ENCODE peak calls at places on chromosomes 16 and 17, in four cellular contexts. One of them, this sample, is unnamed.

GRCh38 chr17:44219636-44220210 is at the start of gene UBTF:
- DNase-seq in Panc1: no peak
- DNase-seq in HCT116: no peak
- DNase-seq in breast epithelium: peak; percentile 43
- DNase-seq in this sample: no peak

GRCh38 chr17:47184671-47185070 is 4.4 kb downstream of the CDC27 start:
- DNase-seq in Panc1: no peak
- DNase-seq in HCT116: no peak
- DNase-seq in breast epithelium: no peak
- DNase-seq in this sample: no peak

GRCh38 chr17:34917381-34917780 is 43.9 kb downstream of the CCT6B start:
- DNase-seq in Panc1: no peak
- DNase-seq in HCT116: no peak
- DNase-seq in breast epithelium: peak; percentile 54
- DNase-seq in this sample: no peak

GRCh38 chr17:83098241-83099085 is 19.1 kb downstream of the METRNL start:
- DNase-seq in Panc1: no peak
- DNase-seq in HCT116: no peak
- DNase-seq in breast epithelium: no peak
- DNase-seq in this sample: no peak

GRCh38 chr16:352547-353403 is at the start of gene AXIN1:
- DNase-seq in Panc1: peak; percentile 39
- DNase-seq in HCT116: peak; percentile 81
- DNase-seq in breast epithelium: peak; percentile 100
- DNase-seq in this sample: peak; percentile 86

GRCh38 chr16:89687092-89687940 is 827 bp downstream of the CDK10 start:
- DNase-seq in Panc1: no peak
- DNase-seq in HCT116: no peak
- DNase-seq in breast epithelium: no peak
- DNase-seq in this sample: no peak

GRCh38 chr17:66466933-66467367 is 164.5 kb downstream of the PRKCA start:
- DNase-seq in Panc1: peak; percentile 93
- DNase-seq in HCT116: peak; percentile 92
- DNase-seq in breast epithelium: no peak
- DNase-seq in this sample: no peak

GRCh38 chr17:34486781-34487180 is 92.6 kb upstream of the TMEM132E start:
- DNase-seq in Panc1: no peak
- DNase-seq in HCT116: no peak
- DNase-seq in breast epithelium: no peak
- DNase-seq in this sample: no peak

GRCh38 chr17:16281351-16281750 is 64.3 kb downstream of the PIGL start:
- DNase-seq in Panc1: no peak
- DNase-seq in HCT116: no peak
- DNase-seq in breast epithelium: no peak
- DNase-seq in this sample: no peak

GRCh38 chr16:26050489-26050888 is 358.7 kb downstream of the HS3ST4 start:
- DNase-seq in Panc1: no peak
- DNase-seq in HCT116: no peak
- DNase-seq in breast epithelium: no peak
- DNase-seq in this sample: no peak

GRCh38 chr17:61551255-61551742 is 39.7 kb downstream of the NACA2 start:
- DNase-seq in Panc1: no peak
- DNase-seq in HCT116: peak; percentile 59
- DNase-seq in breast epithelium: no peak
- DNase-seq in this sample: no peak

GRCh38 chr17:66468241-66469087 is 166.1 kb downstream of the PRKCA start:
- DNase-seq in Panc1: no peak
- DNase-seq in HCT116: no peak
- DNase-seq in breast epithelium: no peak
- DNase-seq in this sample: no peak

GRCh38 chr16:30761427-30761927 is 385 bp downstream of the CFAP119 start:
- DNase-seq in Panc1: no peak
- DNase-seq in HCT116: no peak
- DNase-seq in breast epithelium: no peak
- DNase-seq in this sample: peak; percentile 58

GRCh38 chr17:67601897-67602296 is 115.8 kb upstream of the NOL11 start:
- DNase-seq in Panc1: no peak
- DNase-seq in HCT116: no peak
- DNase-seq in breast epithelium: no peak
- DNase-seq in this sample: no peak

GRCh38 chr17:45302649-45303173 is 14.1 kb downstream of the MAP3K14 start:
- DNase-seq in Panc1: no peak
- DNase-seq in HCT116: no peak
- DNase-seq in breast epithelium: no peak
- DNase-seq in this sample: no peak

GRCh38 chr17:59221159-59221847 is 992 bp downstream of the GDPD1 start:
- DNase-seq in Panc1: no peak
- DNase-seq in HCT116: no peak
- DNase-seq in breast epithelium: no peak
- DNase-seq in this sample: no peak

GRCh38 chr17:6667516-6667915 is 16.0 kb downstream of the C17orf100 start:
- DNase-seq in Panc1: no peak
- DNase-seq in HCT116: no peak
- DNase-seq in breast epithelium: no peak
- DNase-seq in this sample: no peak

GRCh38 chr17:81119223-81120148 is 45.8 kb upstream of the PVALEF start:
- DNase-seq in Panc1: peak; percentile 78
- DNase-seq in HCT116: peak; percentile 99
- DNase-seq in breast epithelium: peak; percentile 96
- DNase-seq in this sample: peak; percentile 83

GRCh38 chr16:89661215-89661614 is 3.6 kb downstream of the SPATA33 start:
- DNase-seq in Panc1: no peak
- DNase-seq in HCT116: no peak
- DNase-seq in breast epithelium: no peak
- DNase-seq in this sample: no peak

GRCh38 chr17:61575983-61576382 is 15.0 kb downstream of the NACA2 start:
- DNase-seq in Panc1: no peak
- DNase-seq in HCT116: no peak
- DNase-seq in breast epithelium: no peak
- DNase-seq in this sample: no peak

GRCh38 chr16:31108035-31108793 is at the start of gene BCKDK:
- DNase-seq in Panc1: no peak
- DNase-seq in HCT116: peak; percentile 42
- DNase-seq in breast epithelium: no peak
- DNase-seq in this sample: peak; percentile 95

GRCh38 chr16:49620158-49620867 is 235.6 kb downstream of the ZNF423 start:
- DNase-seq in Panc1: no peak
- DNase-seq in HCT116: peak; percentile 24
- DNase-seq in breast epithelium: no peak
- DNase-seq in this sample: no peak

GRCh38 chr16:85092309-85092708 is 20.0 kb downstream of the CIBAR2 start:
- DNase-seq in Panc1: no peak
- DNase-seq in HCT116: no peak
- DNase-seq in breast epithelium: no peak
- DNase-seq in this sample: no peak

GRCh38 chr17:13609953-13610352 is 8.2 kb upstream of the HS3ST3A1 start:
- DNase-seq in Panc1: no peak
- DNase-seq in HCT116: no peak
- DNase-seq in breast epithelium: no peak
- DNase-seq in this sample: no peak

GRCh38 chr17:54381482-54381881 is 519.2 kb upstream of the TOM1L1 start:
- DNase-seq in Panc1: no peak
- DNase-seq in HCT116: no peak
- DNase-seq in breast epithelium: no peak
- DNase-seq in this sample: no peak

GRCh38 chr17:81040791-81041337 is 5.9 kb downstream of the BAIAP2 start:
- DNase-seq in Panc1: no peak
- DNase-seq in HCT116: no peak
- DNase-seq in breast epithelium: no peak
- DNase-seq in this sample: peak; percentile 66

GRCh38 chr17:56203430-56203829 is 50.2 kb downstream of the ANKFN1 start:
- DNase-seq in Panc1: no peak
- DNase-seq in HCT116: peak; percentile 49
- DNase-seq in breast epithelium: no peak
- DNase-seq in this sample: no peak

GRCh38 chr16:89954462-89954861 is 5.9 kb downstream of the DEF8 start:
- DNase-seq in Panc1: no peak
- DNase-seq in HCT116: no peak
- DNase-seq in breast epithelium: no peak
- DNase-seq in this sample: no peak

GRCh38 chr16:10961231-10961630 is 16.9 kb downstream of the CLEC16A start:
- DNase-seq in Panc1: no peak
- DNase-seq in HCT116: no peak
- DNase-seq in breast epithelium: no peak
- DNase-seq in this sample: no peak

GRCh38 chr17:4333041-4333440 is 33.4 kb downstream of the UBE2G1 start:
- DNase-seq in Panc1: no peak
- DNase-seq in HCT116: no peak
- DNase-seq in breast epithelium: no peak
- DNase-seq in this sample: no peak
- TF ChIP-seq POLR2AphosphoS5 in Panc1: no peak
- TF ChIP-seq POLR2AphosphoS5 in HCT116: no peak
- TF ChIP-seq POLR2AphosphoS5 in breast epithelium: no peak
- TF ChIP-seq POLR2AphosphoS5 in this sample: no peak

GRCh38 chr16:58960484-58960883 is 226.4 kb upstream of the GOT2 start:
- DNase-seq in Panc1: no peak
- DNase-seq in HCT116: no peak
- DNase-seq in breast epithelium: no peak
- DNase-seq in this sample: no peak

GRCh38 chr16:58963479-58963878 is 229.4 kb upstream of the GOT2 start:
- DNase-seq in Panc1: no peak
- DNase-seq in HCT116: no peak
- DNase-seq in breast epithelium: no peak
- DNase-seq in this sample: no peak

DNA sequence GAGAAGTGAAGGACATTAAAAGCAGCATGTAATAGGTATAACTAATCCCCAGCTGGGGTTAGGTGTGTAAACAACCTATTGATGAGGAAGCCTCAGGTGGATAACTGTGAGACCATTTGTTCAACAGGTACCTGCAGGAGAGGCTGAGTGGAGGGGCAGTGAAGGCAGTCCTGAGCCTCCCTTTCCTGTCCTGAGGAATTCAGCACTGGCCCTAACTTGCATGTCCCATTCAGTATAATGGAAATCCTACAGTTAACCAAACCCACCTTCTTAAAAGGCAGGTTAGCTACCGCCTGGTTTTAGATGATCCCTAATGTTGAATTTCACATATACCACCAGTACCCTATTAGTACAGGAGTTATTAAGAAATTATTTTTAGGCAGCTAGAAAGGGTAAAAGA is 225.9 kb upstream of the GOT2 start:
- DNase-seq in Panc1: no peak
- DNase-seq in HCT116: no peak
- DNase-seq in breast epithelium: no peak
- DNase-seq in this sample: no peak
- TF ChIP-seq POLR2AphosphoS5 in Panc1: no peak
- TF ChIP-seq POLR2AphosphoS5 in HCT116: no peak
- TF ChIP-seq POLR2AphosphoS5 in breast epithelium: no peak
- TF ChIP-seq POLR2AphosphoS5 in this sample: no peak

DNA sequence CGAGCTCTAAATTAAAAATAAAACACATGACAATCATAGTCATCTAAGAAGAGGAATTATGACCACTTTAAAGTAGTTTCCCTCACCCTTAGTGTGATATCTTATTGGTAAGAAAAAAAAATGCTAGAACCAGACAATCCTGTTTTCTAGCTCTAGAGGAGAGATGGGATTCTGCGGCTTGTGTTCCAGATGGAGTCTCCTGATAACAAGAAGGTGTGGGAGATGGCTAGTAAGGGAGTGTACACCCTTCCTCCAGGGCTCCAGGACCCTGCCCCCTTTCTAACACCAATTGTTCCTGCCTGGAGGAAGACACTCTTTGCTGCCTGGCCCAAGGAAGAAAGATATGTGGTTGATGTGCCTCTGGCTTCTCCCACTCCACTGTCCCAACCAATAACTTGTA is 68.8 kb upstream of the FBXO47 start:
- DNase-seq in Panc1: no peak
- DNase-seq in HCT116: no peak
- DNase-seq in breast epithelium: no peak
- DNase-seq in this sample: no peak
- TF ChIP-seq POLR2AphosphoS5 in Panc1: no peak
- TF ChIP-seq POLR2AphosphoS5 in HCT116: no peak
- TF ChIP-seq POLR2AphosphoS5 in breast epithelium: no peak
- TF ChIP-seq POLR2AphosphoS5 in this sample: no peak

GRCh38 chr16:74449470-74449869 is 28.2 kb upstream of the CLEC18B start:
- DNase-seq in Panc1: no peak
- DNase-seq in HCT116: peak; percentile 49
- DNase-seq in breast epithelium: no peak
- DNase-seq in this sample: no peak
- TF ChIP-seq POLR2AphosphoS5 in Panc1: no peak
- TF ChIP-seq POLR2AphosphoS5 in HCT116: no peak
- TF ChIP-seq POLR2AphosphoS5 in breast epithelium: no peak
- TF ChIP-seq POLR2AphosphoS5 in this sample: no peak

This sample was measured in GM12892.